ENCODE peak calls at places on chromosomes 13 and 19, in eight cellular contexts. W, Y, U, S, G, K, R and Z are unnamed samples.

GRCh38 chr13:34156841-34157365 is 339.0 kb downstream of the RFC3 start:
- DNase-seq in U (peak; percentile 82), G (no peak), Y (peak; percentile 100), W (no peak), S (peak; percentile 99), K (peak; percentile 97), R (peak; percentile 80), Z (peak; percentile 95)

GRCh38 chr13:60044321-60044720 is 119.4 kb downstream of the DIAPH3 start:
- DNase-seq in G (no peak), R (no peak), U (no peak), K (no peak), S (no peak), Y (no peak), W (no peak), Z (no peak)

GRCh38 chr13:50990540-50991506 is 81.2 kb downstream of the RNASEH2B start:
- DNase-seq in G (peak; percentile 49), W (no peak), Y (no peak), U (no peak), K (no peak), R (no peak), S (no peak), Z (no peak)

GRCh38 chr13:112746044-112746443 is 56.2 kb downstream of the ATP11A start:
- DNase-seq in U (no peak), G (no peak), S (no peak), K (no peak), R (no peak), W (no peak), Y (no peak), Z (no peak)

GRCh38 chr19:28063702-28064101 is 1149.2 kb downstream of the UQCRFS1 start:
- DNase-seq in U (no peak), Y (no peak), K (no peak), S (no peak), R (no peak), W (no peak), G (no peak), Z (no peak)

GRCh38 chr19:2199215-2199614 is 35.5 kb downstream of the DOT1L start:
- DNase-seq in U (no peak), R (no peak), W (no peak), K (no peak), G (peak; percentile 73), Y (no peak), S (no peak), Z (no peak)

GRCh38 chr19:17259934-17260333 is 4.6 kb downstream of the USHBP1 start:
- DNase-seq in R (no peak), Y (no peak), U (no peak), W (no peak), S (no peak), K (no peak), G (no peak), Z (no peak)

GRCh38 chr13:89846890-89847585 is 1500.4 kb upstream of the MIR17HG start:
- DNase-seq in W (no peak), K (no peak), G (no peak), R (no peak), U (no peak), S (peak; percentile 41), Y (peak; percentile 13), Z (no peak)

GRCh38 chr13:26929971-26930730 is 169.6 kb upstream of the GPR12 start:
- DNase-seq in R (peak; percentile 85), S (peak; percentile 60), U (peak; percentile 48), Y (peak; percentile 62), W (peak; percentile 22), K (peak; percentile 28), G (peak; percentile 87), Z (peak; percentile 69)

GRCh38 chr19:41546386-41546789 is 29.6 kb upstream of the CEACAM21 start:
- DNase-seq in S (no peak), Y (no peak), W (no peak), G (no peak), U (no peak), R (peak; percentile 61), K (no peak), Z (no peak)

GRCh38 chr13:110138009-110138699 is 168.8 kb downstream of the COL4A1 start:
- DNase-seq in K (peak; percentile 82), U (peak; percentile 85), S (peak; percentile 84), R (peak; percentile 89), G (peak; percentile 56), Y (peak; percentile 88), W (no peak), Z (peak; percentile 83)

GRCh38 chr19:409515-410242 is 732 bp upstream of the C2CD4C start:
- DNase-seq in R (peak; percentile 33), S (no peak), U (no peak), K (no peak), G (no peak), W (no peak), Y (no peak), Z (no peak)

GRCh38 chr19:35843676-35844481 is 8.4 kb downstream of the NPHS1 start:
- DNase-seq in S (no peak), U (no peak), Y (no peak), W (no peak), G (peak; percentile 73), R (peak; percentile 40), K (peak; percentile 3), Z (no peak)

GRCh38 chr19:27794444-27795042 is 1418.4 kb downstream of the UQCRFS1 start:
- DNase-seq in G (peak; percentile 67), S (peak; percentile 33), W (no peak), Y (no peak), U (no peak), K (peak; percentile 28), R (peak; percentile 33), Z (no peak)

GRCh38 chr19:49272204-49272603 is 52.8 kb downstream of the SLC6A16 start:
- DNase-seq in W (no peak), R (no peak), Y (peak; percentile 81), K (peak; percentile 97), S (peak; percentile 98), U (no peak), G (no peak), Z (peak; percentile 92)

GRCh38 chr19:58204566-58204965 is 21.7 kb downstream of the ZNF274 start:
- DNase-seq in R (no peak), S (peak; percentile 15), K (no peak), G (no peak), W (no peak), Y (no peak), U (no peak), Z (no peak)

GRCh38 chr13:79119578-79120107 is 286.4 kb downstream of the RBM26 start:
- DNase-seq in U (no peak), G (no peak), W (no peak), R (no peak), K (no peak), S (no peak), Y (no peak), Z (no peak)

GRCh38 chr19:43315851-43316250 is 37.6 kb upstream of the CD177 start:
- DNase-seq in S (no peak), K (no peak), Y (peak; percentile 36), U (no peak), G (peak; percentile 15), W (no peak), R (no peak), Z (no peak)

GRCh38 chr19:10368101-10368803 is 12.1 kb downstream of the TYK2 start:
- DNase-seq in R (no peak), W (no peak), K (no peak), G (no peak), Y (no peak), U (no peak), S (no peak), Z (no peak)

GRCh38 chr19:5969476-5969875 is 8.5 kb downstream of the RANBP3 start:
- DNase-seq in G (no peak), Y (no peak), K (no peak), R (no peak), S (no peak), U (no peak), W (no peak), Z (no peak)

GRCh38 chr13:96181886-96182285 is 92.0 kb downstream of the HS6ST3 start:
- DNase-seq in G (no peak), Y (no peak), R (no peak), S (no peak), K (no peak), W (no peak), U (no peak), Z (no peak)

GRCh38 chr13:24680258-24680920 is at the start of gene ATP12A:
- DNase-seq in Y (no peak), G (peak; percentile 81), W (no peak), U (no peak), R (peak; percentile 68), S (peak; percentile 37), K (peak; percentile 45), Z (no peak)

GRCh38 chr13:44271915-44272341 is 101.7 kb upstream of the SERP2 start:
- DNase-seq in S (no peak), U (no peak), G (no peak), Y (no peak), R (no peak), W (no peak), K (no peak), Z (no peak)